ENCODE peak calls at places on chromosomes 1 and 21, in five cellular contexts. F, E, I, D and V are unnamed samples.

GRCh38 chr1:223684488-223684792 is 18.9 kb upstream of the CAPN8 start:
- DNase-seq in I (no peak), E (no peak), D (no peak), F (no peak), V (no peak)

GRCh38 chr1:15214507-15214906 is 32.5 kb upstream of the FHAD1 start:
- DNase-seq in E (peak), I (peak), F (peak), D (no peak), V (no peak)

GRCh38 chr1:172089768-172090510 is 248.6 kb downstream of the DNM3 start:
- DNase-seq in D (no peak), F (no peak), E (peak), I (peak), V (peak)

GRCh38 chr1:1204998-1205768 is 1.2 kb downstream of the TNFRSF18 start:
- DNase-seq in I (no peak), E (no peak), D (no peak), F (no peak), V (no peak)

GRCh38 chr1:33569331-33569730 is 96.9 kb downstream of the ZSCAN20 start:
- DNase-seq in D (no peak), I (no peak), F (no peak), E (no peak), V (no peak)

GRCh38 chr1:195481293-195481692 is 1126.9 kb downstream of the KCNT2 start:
- DNase-seq in E (no peak), I (no peak), D (no peak), F (no peak), V (no peak)

GRCh38 chr21:14773777-14774345 is 227.7 kb upstream of the SAMSN1 start:
- DNase-seq in D (peak), F (no peak), I (peak), E (no peak), V (peak)

GRCh38 chr1:98253145-98253544 is 332.3 kb upstream of the DPYD start:
- DNase-seq in F (no peak), D (no peak), I (no peak), E (no peak), V (no peak)

GRCh38 chr1:34864759-34865158 is 5.2 kb upstream of the SMIM12 start:
- DNase-seq in E (no peak), D (no peak), F (no peak), I (no peak), V (no peak)

GRCh38 chr1:14549897-14550635 is 48.4 kb upstream of the KAZN start:
- DNase-seq in I (no peak), E (no peak), F (no peak), D (no peak), V (no peak)

GRCh38 chr21:37198989-37199924 is 67.9 kb downstream of the VPS26C start:
- DNase-seq in E (peak), F (no peak), D (peak), I (peak), V (peak)

GRCh38 chr1:227465256-227465655 is 98.1 kb upstream of the ZNF678 start:
- DNase-seq in D (no peak), E (no peak), I (no peak), F (no peak), V (no peak)

GRCh38 chr1:112849425-112849966 is 106.5 kb downstream of the SLC16A1 start:
- DNase-seq in E (peak), F (peak), D (no peak), I (peak), V (no peak)

GRCh38 chr1:13828454-13829151 is 128.6 kb downstream of the PRDM2 start:
- DNase-seq in F (no peak), I (peak), D (no peak), E (no peak), V (no peak)

GRCh38 chr1:156602557-156602993 is 1.3 kb upstream of the GPATCH4 start:
- DNase-seq in E (no peak), D (no peak), I (no peak), F (no peak), V (no peak)

GRCh38 chr21:39381009-39381408 is 32.1 kb upstream of the HMGN1 start:
- DNase-seq in D (no peak), F (no peak), E (no peak), I (no peak), V (no peak)

GRCh38 chr1:29490204-29490934 is 254.0 kb downstream of the PTPRU start:
- DNase-seq in I (no peak), F (no peak), D (no peak), E (no peak), V (no peak)

GRCh38 chr1:214380986-214381695 is 100.2 kb downstream of the SMYD2 start:
- DNase-seq in E (no peak), D (no peak), F (no peak), I (no peak), V (no peak)

GRCh38 chr1:223650465-223650864 is 15.0 kb downstream of the CAPN8 start:
- DNase-seq in D (no peak), I (no peak), F (no peak), E (no peak), V (no peak)

GRCh38 chr1:193377472-193377871 is 191.1 kb upstream of the B3GALT2 start:
- DNase-seq in E (no peak), D (no peak), F (no peak), I (no peak), V (no peak)

GRCh38 chr1:185696419-185697150 is 37.6 kb upstream of the HMCN1 start:
- DNase-seq in E (no peak), D (no peak), I (no peak), F (no peak), V (no peak)

GRCh38 chr21:44869860-44870747 is 3.4 kb downstream of the PTTG1IP start:
- DNase-seq in D (peak), E (peak), I (peak), F (no peak), V (peak)

GRCh38 chr1:12047120-12047876 is 15.8 kb upstream of the TNFRSF8 start:
- DNase-seq in D (no peak), E (no peak), I (peak), F (no peak), V (no peak)

GRCh38 chr1:215911406-215911968 is 344.4 kb downstream of the KCTD3 start:
- DNase-seq in I (peak), D (no peak), E (no peak), F (no peak), V (no peak)

GRCh38 chr21:14956826-14957225 is 108.0 kb downstream of the NRIP1 start:
- DNase-seq in D (no peak), E (no peak), I (peak), F (no peak), V (no peak)

GRCh38 chr1:152130186-152130585 is 14.9 kb upstream of the TCHH start:
- DNase-seq in E (no peak), I (no peak), D (no peak), F (no peak), V (no peak)